ENCODE peak calls at places on chromosome 15, in ten cellular contexts. B is CD4-positive, alpha-beta T cell; N is Calu3; E is right atrium auricular region; K is Caco-2; J is hepatocyte; V is AG04450; R is adrenal gland; Y is heart right ventricle; C is left cardiac atrium. I is an unnamed sample.

GRCh38 chr15:41919954-41920538 is 26.2 kb upstream of the SPTBN5 start:
- DNase-seq in R (no peak), Y (peak; percentile 88), E (no peak), N (no peak), V (peak; percentile 81), K (no peak), J (no peak), C (no peak), B (no peak), I (no peak)

GRCh38 chr15:42858540-42858939 is 62.0 kb downstream of the TTBK2 start:
- DNase-seq in N (peak; percentile 11), K (no peak), V (no peak), Y (no peak), C (no peak), J (no peak), B (no peak), R (no peak), E (no peak), I (no peak)

GRCh38 chr15:85615930-85616329 is 178.8 kb downstream of the KLHL25 start:
- DNase-seq in Y (peak; percentile 55), R (no peak), V (no peak), K (no peak), B (no peak), E (no peak), J (peak; percentile 26), N (peak; percentile 40), C (no peak), I (no peak)

GRCh38 chr15:93479679-93480078 is 390.7 kb upstream of the RGMA start:
- DNase-seq in J (peak; percentile 21), V (no peak), R (no peak), K (no peak), C (no peak), Y (peak; percentile 62), E (peak; percentile 66), N (no peak), B (no peak), I (no peak)

GRCh38 chr15:39426552-39427532 is 154.0 kb upstream of the THBS1 start:
- DNase-seq in K (no peak), R (peak; percentile 33), C (peak; percentile 70), J (peak; percentile 30), E (peak; percentile 84), V (no peak), N (no peak), B (peak; percentile 47), Y (peak; percentile 44), I (no peak)

GRCh38 chr15:58988011-58988785 is 735 bp downstream of the RNF111 start:
- DNase-seq in N (peak; percentile 70), C (peak; percentile 80), R (peak; percentile 79), Y (peak; percentile 79), J (peak; percentile 85), E (peak; percentile 61), K (peak; percentile 75), B (peak; percentile 46), V (no peak), I (no peak)

GRCh38 chr15:88651293-88651692 is 12.5 kb downstream of the ISG20 start:
- DNase-seq in K (no peak), Y (no peak), J (no peak), C (no peak), V (no peak), R (no peak), E (no peak), B (no peak), N (no peak), I (no peak)

GRCh38 chr15:36177590-36178281 is 401.7 kb upstream of the CDIN1 start:
- DNase-seq in N (peak; percentile 1), K (no peak), Y (no peak), R (no peak), J (peak; percentile 48), C (no peak), E (no peak), V (no peak), B (no peak), I (no peak)

GRCh38 chr15:85689729-85690128 is 105.0 kb downstream of the KLHL25 start:
- DNase-seq in E (no peak), J (peak; percentile 58), Y (peak; percentile 60), V (peak; percentile 44), B (peak; percentile 61), R (no peak), C (no peak), N (no peak), K (no peak), I (no peak)

GRCh38 chr15:38486946-38487345 is 33.0 kb downstream of the FAM98B start:
- DNase-seq in J (no peak), C (no peak), Y (no peak), K (no peak), V (no peak), N (no peak), E (no peak), R (no peak), B (no peak), I (no peak)

GRCh38 chr15:59174846-59175831 is 31.5 kb upstream of the LDHAL6B start:
- DNase-seq in N (peak; percentile 57), B (peak; percentile 8), V (peak; percentile 88), C (peak; percentile 53), E (peak; percentile 76), J (peak; percentile 81), K (peak; percentile 47), Y (peak; percentile 44), R (peak; percentile 31), I (peak; percentile 61)

GRCh38 chr15:74882528-74882927 is 7.3 kb upstream of the MPI start:
- DNase-seq in J (no peak), K (no peak), C (no peak), N (no peak), V (no peak), E (no peak), B (no peak), Y (no peak), R (no peak), I (no peak)

GRCh38 chr15:55197719-55198118 is 978 bp upstream of the RSL24D1 start:
- DNase-seq in N (no peak), J (no peak), V (no peak), Y (no peak), E (no peak), K (no peak), R (no peak), B (no peak), C (no peak), I (no peak)

GRCh38 chr15:39321977-39322376 is 258.9 kb upstream of the THBS1 start:
- DNase-seq in N (no peak), Y (no peak), R (no peak), C (no peak), E (no peak), V (no peak), J (no peak), K (no peak), B (no peak), I (no peak)

GRCh38 chr15:51161491-51162260 is 67.0 kb upstream of the TNFAIP8L3 start:
- DNase-seq in Y (no peak), J (no peak), R (no peak), K (no peak), V (no peak), E (no peak), C (no peak), N (no peak), B (no peak), I (no peak)

GRCh38 chr15:50119063-50119700 is at the start of gene ATP8B4:
- DNase-seq in K (no peak), E (no peak), C (no peak), N (no peak), V (no peak), J (no peak), Y (no peak), B (no peak), R (no peak), I (no peak)

GRCh38 chr15:43966646-43967045 is 139.8 kb downstream of the WDR76 start:
- DNase-seq in C (no peak), V (no peak), E (no peak), J (no peak), R (no peak), N (no peak), B (no peak), Y (no peak), K (no peak), I (no peak)

GRCh38 chr15:68252925-68253534 is 23.5 kb upstream of the CLN6 start:
- DNase-seq in J (peak; percentile 83), Y (peak; percentile 48), N (peak; percentile 59), E (no peak), K (no peak), R (no peak), C (peak; percentile 24), V (peak; percentile 66), B (no peak), I (no peak)

GRCh38 chr15:69400850-69401249 is 13.3 kb upstream of the KIF23 start:
- DNase-seq in B (no peak), K (no peak), J (no peak), Y (no peak), C (no peak), N (no peak), R (no peak), E (no peak), V (no peak), I (no peak)

GRCh38 chr15:99010743-99011142 is 3.2 kb upstream of the PGPEP1L start:
- DNase-seq in R (no peak), N (no peak), B (no peak), E (no peak), K (no peak), C (no peak), V (no peak), Y (no peak), J (no peak), I (no peak)

GRCh38 chr15:75348563-75349350 is 1.9 kb downstream of the NEIL1 start:
- DNase-seq in K (no peak), E (no peak), V (no peak), R (no peak), Y (no peak), N (peak; percentile 21), J (peak; percentile 6), B (no peak), C (peak; percentile 34), I (no peak)

GRCh38 chr15:70196314-70197291 is 98.9 kb upstream of the TLE3 start:
- DNase-seq in B (peak; percentile 42), C (peak; percentile 50), N (peak; percentile 73), R (no peak), E (no peak), K (peak; percentile 71), V (peak; percentile 69), Y (no peak), J (peak; percentile 88), I (no peak)

GRCh38 chr15:52348056-52348745 is 52.6 kb upstream of the MYO5C start:
- DNase-seq in N (no peak), J (peak; percentile 19), Y (no peak), E (no peak), K (no peak), R (no peak), C (no peak), B (no peak), V (no peak), I (peak; percentile 47)

GRCh38 chr15:90004252-90004651 is 3.1 kb downstream of the ZNF710 start:
- DNase-seq in J (peak; percentile 49), K (no peak), E (no peak), R (no peak), Y (no peak), C (no peak), V (no peak), B (no peak), N (no peak), I (no peak)

I was measured in HS-27A.